ENCODE peak calls at places on chromosomes 13 and 19, in seven cellular contexts. O is uterus; A is mesothelial cell of epicardium; K is stimulated activated CD4-positive, alpha-beta T cell treated with anti-CD3 and anti-CD28 coated beads, Interleukin-1b, Interleukin-23, amount 100 ng/mL, for 48 hours; R is CD4-positive, CD25-positive, alpha-beta regulatory T cell; E is lower lobe of right lung; I is activated T-cell treated with anti-CD3 and anti-CD28 coated beads, Interleukin-2, amount 50 U/mL, for 72 hours. B is an unnamed sample.

GRCh38 chr13:103908274-103908673 is 842.1 kb upstream of the SLC10A2 start:
- DNase-seq in O (no peak), A (no peak), K (no peak), R (no peak), E (no peak), I (no peak), B (no peak)

GRCh38 chr13:50999641-51000040 is 90.0 kb downstream of the RNASEH2B start:
- DNase-seq in O (no peak), A (no peak), K (no peak), R (no peak), E (no peak), I (no peak), B (no peak)

GRCh38 chr13:46352810-46353209 is 34.2 kb downstream of the RUBCNL start:
- DNase-seq in O (no peak), A (no peak), K (no peak), R (no peak), E (peak; percentile 60), I (no peak), B (no peak)

GRCh38 chr19:39917561-39918182 is 16.8 kb downstream of the FCGBP start:
- DNase-seq in O (no peak), A (no peak), K (no peak), R (no peak), E (no peak), I (no peak), B (no peak)

GRCh38 chr19:13036366-13036976 is 41.2 kb downstream of the NFIX start:
- DNase-seq in O (peak; percentile 69), A (no peak), K (no peak), R (no peak), E (peak; percentile 72), I (no peak), B (peak; percentile 59)

GRCh38 chr13:30835442-30835841 is 70.6 kb upstream of the MEDAG start:
- DNase-seq in O (no peak), A (no peak), K (no peak), R (no peak), E (no peak), I (no peak), B (no peak)

GRCh38 chr19:45528744-45529453 is 21.6 kb downstream of the VASP start:
- DNase-seq in O (no peak), A (peak; percentile 55), K (no peak), R (no peak), E (peak; percentile 64), I (no peak), B (no peak)

GRCh38 chr19:46730595-46730994 is 13.7 kb upstream of the PRKD2 start:
- DNase-seq in O (no peak), A (no peak), K (no peak), R (no peak), E (no peak), I (no peak), B (no peak)

GRCh38 chr19:10686661-10687517 is 14.3 kb upstream of the QTRT1 start:
- DNase-seq in O (no peak), A (no peak), K (no peak), R (no peak), E (no peak), I (no peak), B (peak; percentile 65)

GRCh38 chr19:56076413-56076998 is 44.6 kb downstream of the ZNF787 start:
- DNase-seq in O (no peak), A (peak; percentile 63), K (no peak), R (peak; percentile 13), E (no peak), I (peak; percentile 37), B (no peak)

GRCh38 chr13:73303858-73304257 is 245.1 kb downstream of the KLF5 start:
- DNase-seq in O (no peak), A (no peak), K (peak; percentile 63), R (no peak), E (no peak), I (peak; percentile 44), B (no peak)

GRCh38 chr13:20940083-20940482 is 37.5 kb upstream of the XPO4 start:
- DNase-seq in O (no peak), A (no peak), K (no peak), R (no peak), E (no peak), I (no peak), B (no peak)

GRCh38 chr19:46578450-46578849 is 22.7 kb upstream of the CALM3 start:
- DNase-seq in O (no peak), A (no peak), K (no peak), R (no peak), E (no peak), I (no peak), B (no peak)

GRCh38 chr13:101570410-101570809 is 117.9 kb downstream of the ITGBL1 start:
- DNase-seq in O (no peak), A (no peak), K (no peak), R (no peak), E (no peak), I (no peak), B (no peak)

GRCh38 chr13:102100234-102100633 is 301.6 kb downstream of the FGF14 start:
- DNase-seq in O (no peak), A (no peak), K (no peak), R (no peak), E (no peak), I (no peak), B (no peak)

GRCh38 chr13:79782541-79783216 is 301.7 kb downstream of the NDFIP2 start:
- DNase-seq in O (no peak), A (no peak), K (no peak), R (no peak), E (peak; percentile 75), I (no peak), B (peak; percentile 76)

GRCh38 chr13:49373699-49374098 is 70.2 kb downstream of the CAB39L start:
- DNase-seq in O (no peak), A (no peak), K (no peak), R (no peak), E (no peak), I (no peak), B (no peak)

GRCh38 chr19:50780753-50781480 is 9.3 kb upstream of the ACP4 start:
- DNase-seq in O (no peak), A (no peak), K (no peak), R (no peak), E (no peak), I (no peak), B (no peak)

GRCh38 chr19:14078406-14078805 is 5.8 kb downstream of the MISP3 start:
- DNase-seq in O (no peak), A (no peak), K (no peak), R (no peak), E (no peak), I (no peak), B (no peak)

GRCh38 chr19:23377276-23377675 is 18.0 kb downstream of the ZNF91 start:
- DNase-seq in O (no peak), A (no peak), K (no peak), R (no peak), E (no peak), I (no peak), B (no peak)

GRCh38 chr13:63842102-63842501 is 2426.5 kb upstream of the PCDH20 start:
- DNase-seq in O (no peak), A (no peak), K (no peak), R (no peak), E (no peak), I (no peak), B (no peak)

GRCh38 chr13:73816702-73817101 is 317.5 kb downstream of the KLF12 start:
- DNase-seq in O (no peak), A (no peak), K (peak; percentile 10), R (no peak), E (no peak), I (no peak), B (no peak)

GRCh38 chr19:650121-650520 is 10.4 kb downstream of the FGF22 start:
- DNase-seq in O (no peak), A (no peak), K (no peak), R (no peak), E (no peak), I (no peak), B (peak; percentile 17)

GRCh38 chr19:4161415-4162077 is 8.1 kb downstream of the CREB3L3 start:
- DNase-seq in O (no peak), A (no peak), K (no peak), R (no peak), E (no peak), I (no peak), B (no peak)

GRCh38 chr13:41465215-41465907 is 8.0 kb downstream of the RGCC start:
- DNase-seq in O (no peak), A (no peak), K (peak; percentile 94), R (peak; percentile 88), E (peak; percentile 71), I (peak; percentile 90), B (peak; percentile 66)

GRCh38 chr19:3463039-3463958 is 17.0 kb downstream of the SMIM24 start:
- DNase-seq in O (no peak), A (no peak), K (no peak), R (no peak), E (no peak), I (no peak), B (no peak)

GRCh38 chr19:16342002-16342715 is 17.5 kb downstream of the KLF2 start:
- DNase-seq in O (no peak), A (no peak), K (peak; percentile 79), R (peak; percentile 43), E (no peak), I (peak; percentile 79), B (peak; percentile 52)

GRCh38 chr13:98207411-98207810 is 30.3 kb upstream of the RNF113B start:
- DNase-seq in O (no peak), A (no peak), K (no peak), R (no peak), E (no peak), I (no peak), B (no peak)

GRCh38 chr19:290539-291521 is at the start of gene PLPP2:
- DNase-seq in O (peak; percentile 57), A (no peak), K (peak; percentile 8), R (no peak), E (peak; percentile 80), I (peak; percentile 33), B (no peak)

B was measured in left cardiac atrium.